ENCODE peak calls at places on chromosomes 6 and 20, in four cellular contexts. One of them, this sample, is unnamed.
A peak's percentile ranks its signal among the peaks of the same experiment; 100 is the strongest.

GRCh38 chr20:49045440-49046086 is 549 bp upstream of the CSE1L start:
- DNase-seq in K562: peak; percentile 25
- DNase-seq in WTC11: peak; percentile 15
- DNase-seq in GM12878: no peak
- DNase-seq in this sample: peak; percentile 29

GRCh38 chr20:19802492-19803158 is 44.6 kb downstream of the RIN2 start:
- DNase-seq in K562: no peak
- DNase-seq in WTC11: peak; percentile 30
- DNase-seq in GM12878: no peak
- DNase-seq in this sample: peak; percentile 75

GRCh38 chr6:108581237-108581931 is 20.7 kb downstream of the FOXO3 start:
- DNase-seq in K562: no peak
- DNase-seq in WTC11: no peak
- DNase-seq in GM12878: no peak
- DNase-seq in this sample: no peak

GRCh38 chr20:50277460-50278376 is 87.1 kb downstream of the CEBPB start:
- DNase-seq in K562: no peak
- DNase-seq in WTC11: no peak
- DNase-seq in GM12878: no peak
- DNase-seq in this sample: no peak

GRCh38 chr6:139145661-139146060 is 10.8 kb downstream of the HECA start:
- DNase-seq in K562: no peak
- DNase-seq in WTC11: no peak
- DNase-seq in GM12878: no peak
- DNase-seq in this sample: no peak

GRCh38 chr20:64105846-64106434 is 1.4 kb downstream of the NPBWR2 start:
- DNase-seq in K562: no peak
- DNase-seq in WTC11: peak; percentile 8
- DNase-seq in GM12878: no peak
- DNase-seq in this sample: no peak

GRCh38 chr6:33414592-33415271 is 3.2 kb downstream of the CUTA start:
- DNase-seq in K562: peak; percentile 50
- DNase-seq in WTC11: no peak
- DNase-seq in GM12878: no peak
- DNase-seq in this sample: no peak

GRCh38 chr6:157823001-157823522 is at the start of gene SNX9:
- DNase-seq in K562: peak; percentile 89
- DNase-seq in WTC11: peak; percentile 76
- DNase-seq in GM12878: no peak
- DNase-seq in this sample: peak; percentile 54

GRCh38 chr20:717817-718216 is 42.2 kb upstream of the SCRT2 start:
- DNase-seq in K562: no peak
- DNase-seq in WTC11: no peak
- DNase-seq in GM12878: no peak
- DNase-seq in this sample: no peak

GRCh38 chr20:47360207-47360488 is 3.6 kb upstream of the ZMYND8 start:
- DNase-seq in K562: no peak
- DNase-seq in WTC11: no peak
- DNase-seq in GM12878: no peak
- DNase-seq in this sample: peak; percentile 69
- TF ChIP-seq ETV6 in K562: no peak
- TF ChIP-seq ETV6 in WTC11: no peak
- TF ChIP-seq ETV6 in GM12878: no peak
- TF ChIP-seq ETV6 in this sample: no peak

GRCh38 chr20:53899351-53900167 is 170.8 kb downstream of the BCAS1 start:
- DNase-seq in K562: no peak
- DNase-seq in WTC11: no peak
- DNase-seq in GM12878: peak; percentile 95
- DNase-seq in this sample: no peak

GRCh38 chr20:53900380-53900999 is 169.9 kb downstream of the BCAS1 start:
- DNase-seq in K562: no peak
- DNase-seq in WTC11: no peak
- DNase-seq in GM12878: no peak
- DNase-seq in this sample: no peak

GRCh38 chr20:53902968-53903651 is 167.3 kb downstream of the BCAS1 start:
- DNase-seq in K562: no peak
- DNase-seq in WTC11: no peak
- DNase-seq in GM12878: no peak
- DNase-seq in this sample: no peak

GRCh38 chr20:53901697-53902096 is 168.7 kb downstream of the BCAS1 start:
- DNase-seq in K562: no peak
- DNase-seq in WTC11: no peak
- DNase-seq in GM12878: no peak
- DNase-seq in this sample: no peak

DNA sequence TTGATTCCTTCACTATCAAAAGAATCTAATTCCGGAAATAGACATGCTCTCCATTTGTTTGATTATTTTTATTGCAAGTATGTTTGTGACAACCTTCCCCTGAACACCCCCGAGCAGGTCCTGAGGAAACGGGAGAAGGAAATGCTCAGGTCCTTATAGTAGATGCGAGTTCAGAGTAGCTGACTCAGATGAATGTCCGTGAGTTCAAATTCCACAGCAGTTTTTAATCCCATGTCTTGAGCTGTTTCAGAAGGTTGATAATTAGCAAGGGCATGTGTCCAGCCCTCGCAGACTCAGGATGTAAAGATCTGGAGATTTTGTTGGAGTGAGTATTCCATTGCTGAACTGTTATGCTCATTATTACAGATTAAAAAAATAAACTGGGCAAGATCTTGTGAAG is 169.3 kb downstream of the BCAS1 start:
- DNase-seq in K562: no peak
- DNase-seq in WTC11: no peak
- DNase-seq in GM12878: no peak
- DNase-seq in this sample: no peak
- TF ChIP-seq ETV6 in K562: no peak
- TF ChIP-seq ETV6 in WTC11: no peak
- TF ChIP-seq ETV6 in GM12878: no peak
- TF ChIP-seq ETV6 in this sample: no peak

DNA sequence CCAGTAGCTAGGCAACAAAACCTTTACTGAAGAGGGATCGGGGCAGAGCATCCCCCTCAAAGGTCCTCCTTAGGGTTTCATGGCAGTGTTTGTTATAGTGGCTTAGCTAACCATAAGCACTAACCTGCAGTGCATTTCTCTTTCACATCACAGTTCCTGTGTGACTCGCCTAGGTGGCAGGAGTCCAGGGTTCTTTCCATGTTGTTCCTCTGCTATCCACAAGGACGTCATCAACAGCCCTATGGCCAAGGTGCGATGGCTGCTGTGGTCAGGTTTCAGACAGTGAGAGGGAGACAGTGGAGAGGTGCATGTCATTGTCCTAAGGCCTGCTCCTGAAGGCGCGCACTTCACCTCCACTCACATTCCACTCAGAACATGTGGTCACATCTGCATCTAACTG is 38.8 kb upstream of the FOXA2 start:
- DNase-seq in K562: no peak
- DNase-seq in WTC11: no peak
- DNase-seq in GM12878: no peak
- DNase-seq in this sample: peak; percentile 26
- TF ChIP-seq ETV6 in K562: no peak
- TF ChIP-seq ETV6 in WTC11: no peak
- TF ChIP-seq ETV6 in GM12878: no peak
- TF ChIP-seq ETV6 in this sample: no peak

GRCh38 chr6:1871936-1872335 is 262.2 kb downstream of the FOXC1 start:
- DNase-seq in K562: no peak
- DNase-seq in WTC11: no peak
- DNase-seq in GM12878: no peak
- DNase-seq in this sample: no peak
- TF ChIP-seq ETV6 in K562: no peak
- TF ChIP-seq ETV6 in WTC11: no peak
- TF ChIP-seq ETV6 in GM12878: no peak
- TF ChIP-seq ETV6 in this sample: no peak

GRCh38 chr6:71403422-71404134 is 115.0 kb downstream of the OGFRL1 start:
- DNase-seq in K562: no peak
- DNase-seq in WTC11: no peak
- DNase-seq in GM12878: no peak
- DNase-seq in this sample: no peak

GRCh38 chr6:71402101-71402500 is 113.5 kb downstream of the OGFRL1 start:
- DNase-seq in K562: no peak
- DNase-seq in WTC11: no peak
- DNase-seq in GM12878: no peak
- DNase-seq in this sample: no peak

GRCh38 chr6:71404967-71405278 is 116.3 kb downstream of the OGFRL1 start:
- DNase-seq in K562: no peak
- DNase-seq in WTC11: no peak
- DNase-seq in GM12878: no peak
- DNase-seq in this sample: no peak

GRCh38 chr6:71405416-71405815 is 116.8 kb downstream of the OGFRL1 start:
- DNase-seq in K562: no peak
- DNase-seq in WTC11: no peak
- DNase-seq in GM12878: no peak
- DNase-seq in this sample: no peak

DNA sequence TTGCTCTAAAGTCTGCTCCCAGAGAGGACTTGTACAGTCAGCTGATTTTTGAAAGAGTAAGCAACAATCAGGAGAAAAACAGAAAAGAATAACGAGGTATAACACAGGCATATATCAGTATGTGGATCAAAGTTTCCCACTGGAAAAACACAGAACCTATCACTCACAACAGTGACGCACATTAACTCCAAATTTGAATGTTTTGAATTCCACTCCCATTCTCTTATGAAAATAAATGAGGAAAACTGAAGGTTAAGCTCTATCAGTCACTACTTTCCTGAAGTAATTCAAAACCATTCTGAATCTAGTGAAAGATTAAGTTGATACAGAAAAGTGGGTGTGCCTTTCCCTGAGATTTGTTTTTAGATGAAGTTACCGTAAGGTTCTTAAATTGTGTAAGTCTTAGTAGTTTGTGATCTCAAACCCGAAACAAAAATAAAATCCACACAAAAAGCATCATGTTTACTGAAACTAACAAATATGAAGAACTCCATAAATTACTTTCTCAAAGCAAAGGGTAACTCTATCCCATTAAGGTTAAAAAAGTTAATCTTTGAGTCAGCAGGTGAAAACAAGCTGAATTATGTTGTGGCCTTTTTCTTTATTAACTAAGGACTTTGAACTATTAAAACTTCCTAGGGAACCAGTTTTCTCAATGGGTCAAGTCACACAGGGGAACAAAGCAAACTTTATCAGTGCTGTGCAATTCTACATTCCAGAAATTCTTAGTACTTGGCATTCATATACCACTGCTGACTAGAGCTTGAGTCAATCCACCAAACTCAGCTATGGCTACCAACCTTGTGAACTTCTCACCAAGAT is 115.7 kb downstream of the OGFRL1 start:
- DNase-seq in K562: no peak
- DNase-seq in WTC11: no peak
- DNase-seq in GM12878: no peak
- DNase-seq in this sample: peak; percentile 79
- TF ChIP-seq ETV6 in K562: no peak
- TF ChIP-seq ETV6 in WTC11: no peak
- TF ChIP-seq ETV6 in GM12878: no peak
- TF ChIP-seq ETV6 in this sample: no peak

DNA sequence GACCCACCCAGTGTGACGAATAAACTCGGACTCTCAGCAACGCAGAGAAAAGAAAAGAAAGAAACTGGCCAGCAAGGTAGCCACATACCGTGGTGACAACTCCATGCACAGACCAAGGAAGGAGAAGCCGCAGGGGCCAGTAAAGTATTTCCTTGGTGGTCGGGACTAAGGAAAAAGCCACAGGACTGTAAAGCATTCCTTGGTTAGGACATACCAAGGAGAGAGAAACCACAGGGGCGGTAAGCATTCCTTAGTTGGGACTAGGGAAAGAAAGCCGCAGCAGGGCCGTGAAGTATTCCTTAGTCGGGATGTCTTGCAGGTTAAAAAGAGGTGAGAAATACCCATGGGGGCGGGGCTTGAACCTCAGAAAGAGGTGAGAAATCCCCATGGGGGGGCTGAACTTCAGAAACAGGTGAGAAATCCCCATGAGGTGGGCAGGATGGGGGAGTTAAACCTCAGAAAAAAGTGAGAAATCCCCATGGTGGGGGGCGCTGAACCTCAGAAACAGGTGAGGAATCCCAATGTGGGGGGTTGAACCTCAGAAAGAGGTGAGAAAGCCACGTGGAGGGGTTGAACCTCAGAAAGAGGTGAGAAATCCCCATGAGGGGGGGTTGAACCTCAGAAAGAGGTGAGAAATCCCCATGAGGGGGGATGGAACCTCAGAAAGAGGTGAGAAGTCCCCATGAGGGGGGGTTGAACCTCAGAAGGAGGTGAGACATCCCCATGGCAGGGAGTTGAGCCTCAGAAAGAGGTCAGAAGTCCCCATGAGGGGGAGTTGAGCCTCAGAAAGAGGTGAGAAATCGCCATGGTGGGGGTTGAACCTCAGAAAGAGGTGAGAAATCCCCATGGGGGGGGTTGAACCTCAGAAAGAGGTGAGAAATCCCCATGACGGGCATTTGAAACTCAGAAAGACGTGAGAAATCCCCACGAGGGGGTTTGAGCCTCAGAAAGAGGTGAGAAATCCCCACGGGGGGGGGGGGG is 14.0 kb upstream of the GOPC start:
- DNase-seq in K562: no peak
- DNase-seq in WTC11: peak; percentile 50
- DNase-seq in GM12878: no peak
- DNase-seq in this sample: no peak
- TF ChIP-seq ETV6 in K562: no peak
- TF ChIP-seq ETV6 in WTC11: no peak
- TF ChIP-seq ETV6 in GM12878: no peak
- TF ChIP-seq ETV6 in this sample: no peak

DNA sequence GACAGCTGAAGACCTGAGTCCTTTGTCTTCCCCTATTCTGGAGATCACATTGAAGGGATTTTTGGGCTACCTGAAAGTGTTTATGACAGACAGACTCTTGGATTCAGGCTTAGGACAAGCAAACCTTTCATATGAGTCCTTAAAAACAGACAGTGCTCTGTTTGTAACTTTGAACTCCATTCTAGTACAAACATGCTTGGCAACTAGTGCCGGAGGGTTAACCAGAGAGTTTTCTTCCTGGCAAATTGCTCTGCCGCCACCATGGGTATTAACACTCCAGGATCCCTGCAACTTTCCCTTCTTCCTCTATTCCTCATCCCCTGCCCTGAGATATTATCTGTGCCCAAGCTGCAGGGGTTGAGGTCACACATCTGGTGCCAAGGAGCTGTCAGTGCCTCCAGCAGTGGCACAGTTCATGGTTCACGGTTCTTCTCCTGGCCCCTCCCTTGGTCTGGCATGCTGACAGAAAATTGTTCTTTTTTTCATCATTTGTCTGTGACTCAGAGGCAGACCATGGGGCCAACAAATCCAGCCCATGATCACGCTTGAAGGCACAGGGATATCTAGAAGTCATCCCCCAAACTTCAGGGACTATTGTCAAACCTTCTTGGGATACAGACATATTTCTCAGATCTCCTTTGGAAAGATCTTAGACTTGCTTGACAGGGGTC is 77.6 kb downstream of the ATXN1 start:
- DNase-seq in K562: no peak
- DNase-seq in WTC11: no peak
- DNase-seq in GM12878: no peak
- DNase-seq in this sample: peak; percentile 79
- TF ChIP-seq ETV6 in K562: no peak
- TF ChIP-seq ETV6 in WTC11: no peak
- TF ChIP-seq ETV6 in GM12878: no peak
- TF ChIP-seq ETV6 in this sample: no peak

GRCh38 chr6:80547827-80548226 is 441.4 kb downstream of the BCKDHB start:
- DNase-seq in K562: no peak
- DNase-seq in WTC11: no peak
- DNase-seq in GM12878: no peak
- DNase-seq in this sample: no peak
- TF ChIP-seq ETV6 in K562: no peak
- TF ChIP-seq ETV6 in WTC11: no peak
- TF ChIP-seq ETV6 in GM12878: no peak
- TF ChIP-seq ETV6 in this sample: no peak